ENCODE peak calls at places on chromosomes 5 and 9, in six cellular contexts. T is K562, P is fibroblast of lung, Y is lower lobe of right lung, X is spleen, C is tibial artery. G is an unnamed sample. For H3K9me3, the result is how much of the 10 kb centered on the place peaks cover.

GRCh38 chr9:134328841-134329575 is 2.8 kb downstream of the RXRA start:
- DNase-seq in X (no peak), P (peak), Y (peak), T (no peak), C (peak), G (peak)

GRCh38 chr5:150125334-150125733 is 30.3 kb downstream of the PDGFRB start:
- DNase-seq in T (no peak), X (no peak), P (no peak), Y (no peak), C (no peak), G (no peak)

GRCh38 chr5:130386155-130386554 is 481.9 kb downstream of the CHSY3 start:
- DNase-seq in X (no peak), T (no peak), Y (no peak), C (no peak), P (no peak), G (no peak)

GRCh38 chr5:151068571-151069197 is 12.2 kb downstream of the TNIP1 start:
- DNase-seq in Y (no peak), X (no peak), T (no peak), C (no peak), P (no peak), G (no peak)

GRCh38 chr5:169287529-169287928 is 13.4 kb downstream of the SLIT3 start:
- DNase-seq in X (no peak), Y (no peak), C (no peak), P (no peak), T (no peak), G (no peak)

GRCh38 chr5:59484618-59485017 is 408.9 kb downstream of the PDE4D start:
- DNase-seq in C (no peak), T (no peak), Y (no peak), X (no peak), P (peak), G (no peak)

GRCh38 chr5:158380661-158381060 is 521.7 kb upstream of the CLINT1 start:
- DNase-seq in C (no peak), X (no peak), T (no peak), P (no peak), Y (no peak), G (no peak)

GRCh38 chr9:37683531-37684371 is 33.0 kb downstream of the FRMPD1 start:
- DNase-seq in T (no peak), P (no peak), C (no peak), X (no peak), Y (no peak), G (no peak)

GRCh38 chr9:13122756-13123369 is 156.6 kb downstream of the MPDZ start:
- DNase-seq in T (no peak), P (no peak), Y (no peak), X (no peak), C (no peak), G (no peak)

GRCh38 chr5:144092510-144092909 is 77.9 kb downstream of the YIPF5 start:
- DNase-seq in P (no peak), X (no peak), Y (no peak), C (no peak), T (no peak), G (no peak)

GRCh38 chr9:37094751-37095150 is 25.6 kb upstream of the ZCCHC7 start:
- DNase-seq in T (no peak), P (no peak), C (no peak), X (no peak), Y (no peak), G (no peak)

GRCh38 chr9:74773886-74774479 is 113.7 kb downstream of the TRPM6 start:
- DNase-seq in Y (peak), T (peak), C (peak), P (peak), X (peak), G (peak)

GRCh38 chr5:146682899-146683298 is 166.9 kb upstream of the GPR151 start:
- DNase-seq in X (no peak), C (no peak), T (no peak), Y (no peak), P (no peak), G (no peak)

GRCh38 chr9:126682113-126682810 is 68.5 kb downstream of the LMX1B start:
- DNase-seq in T (no peak), C (no peak), P (no peak), Y (no peak), X (no peak), G (no peak)

GRCh38 chr5:119439140-119439625 is 13.1 kb upstream of the HSD17B4 start:
- DNase-seq in Y (no peak), C (no peak), P (no peak), X (no peak), T (peak), G (no peak)

GRCh38 chr5:108762660-108763059 is 15.0 kb downstream of the FER start:
- DNase-seq in X (no peak), Y (no peak), C (no peak), T (peak), P (no peak), G (no peak)

GRCh38 chr9:38081356-38082108 is 12.5 kb upstream of the SHB start:
- DNase-seq in X (peak), Y (no peak), P (no peak), T (no peak), C (no peak), G (no peak)

GRCh38 chr5:164562271-164562856 is 1056.9 kb downstream of the MAT2B start:
- DNase-seq in P (peak), Y (no peak), C (no peak), T (no peak), X (no peak), G (no peak)

GRCh38 chr5:121525731-121526130 is 326.0 kb upstream of the FTMT start:
- DNase-seq in C (no peak), Y (no peak), X (no peak), T (no peak), P (peak), G (no peak)

GRCh38 chr9:70554881-70555280 is 140.4 kb upstream of the KLF9 start:
- DNase-seq in C (no peak), Y (no peak), T (no peak), X (no peak), P (no peak), G (no peak)

GRCh38 chr9:35258665-35259474 is 97.1 kb downstream of the UNC13B start:
- DNase-seq in X (no peak), T (peak), P (peak), C (peak), Y (peak), G (peak)

DNA sequence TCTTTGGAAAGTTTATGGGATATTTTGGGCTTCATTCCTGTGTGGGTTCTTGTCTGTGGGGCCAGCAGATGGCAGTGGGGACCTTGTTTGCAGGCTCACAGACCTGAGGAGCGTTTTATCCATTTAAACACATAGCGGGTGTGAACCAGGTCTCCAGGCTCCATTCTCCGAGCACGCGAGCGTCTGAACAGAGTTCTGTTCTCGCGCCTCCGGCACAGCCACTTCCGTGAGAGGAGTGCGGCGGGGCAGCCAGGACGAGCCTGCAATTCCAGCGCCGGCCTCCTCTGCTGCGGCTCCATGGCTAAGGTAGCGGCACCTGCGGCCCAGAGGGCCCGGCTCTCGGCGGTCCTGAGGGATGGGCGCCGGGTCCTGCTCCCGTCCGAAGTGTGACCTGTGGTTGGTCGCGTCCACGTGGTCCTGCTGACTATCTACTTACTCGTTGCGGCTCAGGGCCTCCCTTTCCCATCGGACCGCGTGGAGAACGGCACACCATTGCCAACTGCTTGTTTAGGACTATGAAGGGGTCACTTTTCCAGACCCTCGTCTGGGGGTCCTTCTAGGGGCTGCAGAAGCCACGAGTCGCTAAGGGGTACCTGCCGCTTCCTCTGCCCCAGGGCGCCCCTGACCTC is 7.3 kb downstream of the NRARP start:
- DNase-seq in T (peak), X (no peak), P (no peak), C (no peak), Y (no peak), G (peak)
- H3K27ac ChIP-seq in T (peak), X (no peak), P (no peak), C (no peak), Y (peak), G (no peak)

GRCh38 chr5:120465281-120465961 is 1.3 kb downstream of the PRR16 start:
- DNase-seq in X (peak), C (peak), Y (no peak), T (peak), P (peak), G (peak)

GRCh38 chr5:120466337-120467006 is 2.4 kb downstream of the PRR16 start:
- DNase-seq in X (no peak), T (peak), C (no peak), Y (no peak), P (no peak), G (no peak)

GRCh38 chr5:120463026-120463770 is 902 bp upstream of the PRR16 start:
- DNase-seq in X (no peak), T (no peak), Y (no peak), C (no peak), P (peak), G (no peak)

GRCh38 chr5:120464627-120465280 is 654 bp downstream of the PRR16 start:
- DNase-seq in X (peak), Y (no peak), C (peak), P (peak), T (peak), G (peak)

DNA sequence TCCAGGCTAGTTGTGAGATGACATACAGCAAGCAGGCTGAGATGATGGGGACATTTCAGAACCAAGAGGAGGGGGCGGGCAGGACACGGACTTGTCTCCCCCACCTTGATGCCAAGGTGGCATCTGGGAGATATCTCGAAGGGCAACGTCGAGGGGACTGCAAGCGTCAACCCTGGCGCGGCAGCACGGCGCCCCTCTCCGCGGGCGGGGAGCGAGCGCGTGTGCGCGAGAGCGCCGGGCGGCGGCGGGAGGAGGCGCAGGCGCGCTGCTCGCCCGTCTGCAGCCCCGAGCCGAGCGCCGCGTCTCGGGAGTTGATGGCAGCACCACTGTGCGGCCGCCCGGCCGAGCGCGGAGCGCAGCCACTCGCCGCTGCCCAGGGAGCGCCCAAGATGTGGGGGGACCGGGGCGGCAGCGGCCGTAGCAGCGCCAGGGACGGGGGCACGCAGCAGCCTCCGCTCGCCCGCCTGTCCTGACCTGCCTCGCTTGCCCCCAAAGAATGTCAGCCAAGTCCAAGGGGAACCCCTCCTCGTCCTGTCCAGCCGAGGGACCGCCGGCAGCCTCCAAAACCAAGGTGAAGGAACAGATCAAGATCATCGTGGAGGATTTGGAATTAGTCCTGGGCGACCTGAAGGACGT is at the start of gene PRR16:
- DNase-seq in X (peak), T (peak), C (peak), Y (no peak), P (peak), G (peak)
- TF ChIP-seq CTCF in X (no peak), T (peak), C (peak), Y (peak), P (peak), G (peak)

GRCh38 chr5:6145616-6146237 is 232.6 kb downstream of the MED10 start:
- DNase-seq in C (no peak), T (no peak), X (no peak), P (no peak), Y (no peak), G (no peak)
- H3K9me3 ChIP-seq in C (under half), T (under half), X (under half), P (under half), Y (under half), G (under half)

GRCh38 chr9:111632051-111632450 is 917 bp downstream of the DNAJC25 start:
- DNase-seq in T (no peak), Y (no peak), X (no peak), P (peak), C (no peak), G (no peak)
- H3K27ac ChIP-seq in T (peak), Y (peak), X (peak), P (peak), C (peak), G (no peak)

DNA sequence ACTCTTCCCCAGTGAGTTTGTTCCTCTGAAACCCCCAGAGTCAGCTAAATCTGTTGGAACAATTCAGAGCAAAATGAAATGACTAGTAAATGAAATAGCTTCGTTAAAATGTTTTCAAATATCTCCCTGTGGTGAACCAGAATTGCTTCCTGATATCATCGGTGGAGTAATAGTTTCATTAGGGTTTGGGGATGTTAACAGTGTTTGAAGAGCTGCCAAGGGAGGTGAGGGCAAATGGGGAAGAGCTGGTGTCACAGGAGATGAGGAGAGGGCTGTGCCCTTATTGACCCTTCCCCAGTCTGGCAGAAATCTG is 4.3 kb upstream of the C7 start:
- DNase-seq in T (no peak), C (no peak), Y (no peak), P (no peak), X (no peak), G (no peak)
- TF ChIP-seq CTCF in T (no peak), C (no peak), Y (no peak), P (no peak), X (no peak), G (no peak)